ENCODE peak calls at places on chromosomes 5 and 9, in seven cellular contexts. T, M, Q, G, B, U and D are unnamed samples.

GRCh38 chr5:61082516-61083280 is 79.6 kb downstream of the SMIM15 start:
- DNase-seq in T (no peak), M (no peak), Q (no peak), G (no peak), B (no peak), U (no peak), D (no peak)

GRCh38 chr5:139388198-139388821 is 1.4 kb downstream of the MZB1 start:
- DNase-seq in T (no peak), M (no peak), Q (no peak), G (no peak), B (peak), U (no peak), D (peak)

GRCh38 chr9:136619742-136620440 is 42.8 kb upstream of the EGFL7 start:
- DNase-seq in T (no peak), M (peak), Q (no peak), G (no peak), B (peak), U (no peak), D (no peak)

GRCh38 chr5:170252109-170252508 is 19.3 kb downstream of the C5orf58 start:
- DNase-seq in T (no peak), M (no peak), Q (no peak), G (no peak), B (no peak), U (no peak), D (no peak)

GRCh38 chr9:35285731-35286130 is 123.9 kb downstream of the UNC13B start:
- DNase-seq in T (no peak), M (no peak), Q (no peak), G (no peak), B (no peak), U (no peak), D (no peak)

GRCh38 chr5:134275822-134276221 is 49.9 kb upstream of the PPP2CA start:
- DNase-seq in T (no peak), M (no peak), Q (no peak), G (peak), B (no peak), U (no peak), D (no peak)

GRCh38 chr9:114587345-114588149 is at the start of gene ATP6V1G1:
- DNase-seq in T (peak), M (peak), Q (peak), G (peak), B (peak), U (peak), D (peak)

GRCh38 chr5:173953528-173954090 is 35.4 kb upstream of the C5orf47 start:
- DNase-seq in T (no peak), M (no peak), Q (no peak), G (no peak), B (no peak), U (no peak), D (no peak)

GRCh38 chr9:137303893-137304382 is 1.9 kb upstream of the NRARP start:
- DNase-seq in T (no peak), M (no peak), Q (no peak), G (no peak), B (peak), U (no peak), D (no peak)

GRCh38 chr5:159047081-159047480 is 52.6 kb downstream of the EBF1 start:
- DNase-seq in T (no peak), M (no peak), Q (no peak), G (no peak), B (no peak), U (no peak), D (no peak)

GRCh38 chr5:138724470-138725146 is 28.6 kb upstream of the CTNNA1 start:
- DNase-seq in T (no peak), M (peak), Q (no peak), G (no peak), B (no peak), U (no peak), D (peak)

GRCh38 chr9:112020680-112021596 is 124.3 kb downstream of the UGCG start:
- DNase-seq in T (no peak), M (peak), Q (no peak), G (no peak), B (no peak), U (no peak), D (no peak)

GRCh38 chr9:77015291-77016048 is 4.0 kb upstream of the FOXB2 start:
- DNase-seq in T (no peak), M (no peak), Q (no peak), G (peak), B (no peak), U (peak), D (no peak)

GRCh38 chr5:40689442-40689841 is 9.7 kb downstream of the PTGER4 start:
- DNase-seq in T (peak), M (peak), Q (no peak), G (no peak), B (no peak), U (no peak), D (no peak)

GRCh38 chr9:68750786-68751185 is 45.7 kb downstream of the PIP5K1B start:
- DNase-seq in T (no peak), M (no peak), Q (no peak), G (no peak), B (no peak), U (no peak), D (no peak)

GRCh38 chr9:95246547-95246946 is 71.0 kb downstream of the FANCC start:
- DNase-seq in T (no peak), M (no peak), Q (no peak), G (no peak), B (no peak), U (no peak), D (no peak)

GRCh38 chr5:165981721-165982120 is 2309.7 kb upstream of the WWC1 start:
- DNase-seq in T (no peak), M (no peak), Q (no peak), G (no peak), B (no peak), U (no peak), D (no peak)

GRCh38 chr5:98016771-98017170 is 756.7 kb upstream of the RGMB start:
- DNase-seq in T (no peak), M (no peak), Q (no peak), G (no peak), B (no peak), U (no peak), D (no peak)

GRCh38 chr5:54718647-54719046 is 201.1 kb downstream of the SNX18 start:
- DNase-seq in T (no peak), M (no peak), Q (peak), G (no peak), B (no peak), U (no peak), D (no peak)

GRCh38 chr5:147892696-147893296 is 13.5 kb downstream of the C5orf46 start:
- DNase-seq in T (no peak), M (no peak), Q (no peak), G (no peak), B (no peak), U (no peak), D (peak)

GRCh38 chr9:124834586-124834985 is 18.7 kb upstream of the WDR38 start:
- DNase-seq in T (no peak), M (no peak), Q (no peak), G (no peak), B (peak), U (no peak), D (no peak)

GRCh38 chr5:131595088-131596033 is 39.7 kb downstream of the RAPGEF6 start:
- DNase-seq in T (peak), M (no peak), Q (no peak), G (no peak), B (no peak), U (no peak), D (no peak)

GRCh38 chr5:1795931-1796330 is 3.7 kb downstream of the MRPL36 start:
- DNase-seq in T (no peak), M (no peak), Q (no peak), G (no peak), B (no peak), U (no peak), D (no peak)

GRCh38 chr5:132483101-132483500 is 7.5 kb downstream of the IRF1 start:
- DNase-seq in T (no peak), M (no peak), Q (no peak), G (no peak), B (no peak), U (no peak), D (no peak)

GRCh38 chr5:74576941-74577456 is 63.5 kb downstream of the ENC1 start:
- DNase-seq in T (no peak), M (no peak), Q (no peak), G (no peak), B (no peak), U (peak), D (no peak)

GRCh38 chr5:65152131-65152530 is 329.6 kb downstream of the ADAMTS6 start:
- DNase-seq in T (no peak), M (no peak), Q (no peak), G (no peak), B (no peak), U (no peak), D (no peak)

GRCh38 chr5:36242534-36243144 is 914 bp upstream of the NADK2 start:
- DNase-seq in T (no peak), M (no peak), Q (peak), G (no peak), B (peak), U (no peak), D (no peak)

GRCh38 chr5:135448796-135449507 is 1.8 kb upstream of the DCANP1 start:
- DNase-seq in T (no peak), M (no peak), Q (no peak), G (no peak), B (no peak), U (no peak), D (no peak)

GRCh38 chr5:172370648-172371248 is 83.6 kb downstream of the SH3PXD2B start:
- DNase-seq in T (no peak), M (no peak), Q (peak), G (no peak), B (no peak), U (no peak), D (no peak)

GRCh38 chr5:33261305-33261704 is 179.5 kb upstream of the TARS1 start:
- DNase-seq in T (no peak), M (no peak), Q (no peak), G (no peak), B (no peak), U (no peak), D (no peak)

GRCh38 chr5:163760498-163760897 is 255.1 kb downstream of the MAT2B start:
- DNase-seq in T (no peak), M (peak), Q (no peak), G (no peak), B (no peak), U (no peak), D (no peak)